ENCODE peak calls at places on chromosomes 7 and 10, in five cellular contexts. S is heart left ventricle; T is CD8-positive, alpha-beta T cell; R is kidney; N is fibroblast of the aortic adventitia. W is an unnamed sample.

GRCh38 chr7:151491859-151492258 is 27.8 kb downstream of the RHEB start:
- DNase-seq in N (peak; percentile 83), T (no peak), R (no peak), S (no peak), W (peak; percentile 89)

GRCh38 chr10:63889756-63890155 is 368.6 kb downstream of the REEP3 start:
- DNase-seq in T (no peak), N (no peak), S (no peak), R (no peak), W (no peak)

GRCh38 chr10:89837173-89838001 is 136.0 kb downstream of the KIF20B start:
- DNase-seq in R (peak; percentile 75), N (peak; percentile 9), S (peak; percentile 30), T (no peak), W (peak; percentile 29)

GRCh38 chr7:122675011-122675410 is 23.9 kb downstream of the RNF133 start:
- DNase-seq in N (no peak), S (no peak), T (no peak), R (no peak), W (peak; percentile 6)

GRCh38 chr7:84914598-84914997 is 272.3 kb downstream of the SEMA3D start:
- DNase-seq in N (no peak), T (no peak), R (no peak), S (no peak), W (peak; percentile 14)

GRCh38 chr7:39910108-39910869 is 39.8 kb upstream of the CDK13 start:
- DNase-seq in R (no peak), S (no peak), N (peak; percentile 37), T (no peak), W (no peak)

GRCh38 chr10:132963430-132963960 is 21.1 kb upstream of the CFAP46 start:
- DNase-seq in R (peak; percentile 63), N (no peak), S (no peak), T (no peak), W (no peak)

GRCh38 chr7:36036590-36036989 is 116.5 kb upstream of the EEPD1 start:
- DNase-seq in T (no peak), S (peak; percentile 56), R (no peak), N (peak; percentile 34), W (peak; percentile 11)

GRCh38 chr7:24283559-24283899 is 461 bp upstream of the NPY start:
- DNase-seq in N (no peak), S (no peak), T (no peak), R (no peak), W (no peak)

GRCh38 chr7:131076711-131077170 is 250.9 kb upstream of the MKLN1 start:
- DNase-seq in N (peak; percentile 66), R (no peak), T (no peak), S (no peak), W (no peak)

GRCh38 chr7:114865564-114865963 is 56.3 kb upstream of the MDFIC start:
- DNase-seq in N (peak; percentile 83), T (peak; percentile 18), R (no peak), S (peak; percentile 41), W (peak; percentile 72)

GRCh38 chr10:1643161-1643910 is 94.0 kb downstream of the ADARB2 start:
- DNase-seq in T (no peak), N (no peak), S (no peak), R (no peak), W (peak; percentile 9)

GRCh38 chr7:27260211-27260610 is 17.6 kb downstream of the EVX1 start:
- DNase-seq in N (no peak), S (no peak), T (no peak), R (no peak), W (no peak)

GRCh38 chr7:29228289-29229011 is 33.9 kb downstream of the CHN2 start:
- DNase-seq in N (no peak), S (no peak), T (no peak), R (no peak), W (no peak)

GRCh38 chr10:117547301-117548153 is 5.0 kb downstream of the EMX2 start:
- DNase-seq in N (no peak), S (no peak), T (no peak), R (no peak), W (no peak)

GRCh38 chr7:13449460-13449859 is 540.0 kb downstream of the ETV1 start:
- DNase-seq in N (no peak), S (no peak), T (no peak), R (no peak), W (no peak)

GRCh38 chr10:61973923-61974322 is 72.4 kb downstream of the ARID5B start:
- DNase-seq in T (no peak), S (no peak), R (no peak), N (no peak), W (no peak)

GRCh38 chr10:97542169-97543024 is 30.2 kb upstream of the ANKRD2 start:
- DNase-seq in S (peak; percentile 90), T (no peak), N (peak; percentile 97), R (peak; percentile 84), W (peak; percentile 97)

GRCh38 chr10:86195521-86195920 is 171.1 kb downstream of the GRID1 start:
- DNase-seq in R (no peak), T (no peak), N (no peak), S (no peak), W (no peak)

GRCh38 chr7:136869006-136869961 is 832 bp downstream of the CHRM2 start:
- DNase-seq in N (no peak), T (no peak), R (peak; percentile 68), S (peak; percentile 32), W (no peak)

GRCh38 chr7:69619619-69620018 is 21.3 kb downstream of the AUTS2 start:
- DNase-seq in S (no peak), T (no peak), R (no peak), N (no peak), W (no peak)

GRCh38 chr10:119165171-119166110 is at the start of gene SFXN4:
- DNase-seq in N (peak; percentile 33), S (peak; percentile 88), R (peak; percentile 93), T (peak; percentile 59), W (peak; percentile 66)

GRCh38 chr10:4663162-4663992 is 162.6 kb upstream of the AKR1E2 start:
- DNase-seq in T (no peak), N (peak; percentile 100), R (no peak), S (peak; percentile 83), W (peak; percentile 100)

GRCh38 chr10:44571701-44572100 is 186.8 kb upstream of the CXCL12 start:
- DNase-seq in N (peak; percentile 37), T (no peak), S (no peak), R (no peak), W (no peak)

GRCh38 chr10:122219340-122219739 is 51.8 kb upstream of the BTBD16 start:
- DNase-seq in R (no peak), N (no peak), S (no peak), T (no peak), W (no peak)

GRCh38 chr7:107843184-107843583 is 40.2 kb upstream of the SLC26A3 start:
- DNase-seq in S (no peak), R (no peak), N (no peak), T (no peak), W (no peak)

GRCh38 chr7:107767391-107767790 is 23.4 kb downstream of the CBLL1 start:
- DNase-seq in N (no peak), T (no peak), S (no peak), R (no peak), W (peak; percentile 8)

GRCh38 chr10:73873843-73874215 is 526 bp downstream of the CAMK2G start:
- DNase-seq in R (peak; percentile 86), S (no peak), T (no peak), N (no peak), W (no peak)
- TF ChIP-seq CTCF in R (no peak), S (no peak), T (no peak), N (no peak), W (no peak)

GRCh38 chr10:110822065-110822707 is 49.5 kb upstream of the PDCD4 start:
- DNase-seq in S (no peak), R (no peak), T (no peak), N (no peak), W (no peak)
- H3K4me3 ChIP-seq in S (no peak overlapping the region), R (no peak overlapping the region), T (no peak overlapping the region), N (no peak overlapping the region), W (no peak overlapping the region)

GRCh38 chr7:116997972-116998371 is 44.7 kb downstream of the ST7 start:
- DNase-seq in S (no peak), T (no peak), N (no peak), R (peak; percentile 69), W (no peak)

GRCh38 chr7:117001283-117001682 is 48.0 kb downstream of the ST7 start:
- DNase-seq in S (no peak), T (no peak), N (no peak), R (no peak), W (no peak)

GRCh38 chr7:117004899-117005298 is 51.6 kb downstream of the ST7 start:
- DNase-seq in S (no peak), N (peak; percentile 35), T (no peak), R (no peak), W (no peak)

GRCh38 chr7:116998567-116998966 is 45.3 kb downstream of the ST7 start:
- DNase-seq in R (no peak), T (no peak), S (no peak), N (no peak), W (no peak)

DNA sequence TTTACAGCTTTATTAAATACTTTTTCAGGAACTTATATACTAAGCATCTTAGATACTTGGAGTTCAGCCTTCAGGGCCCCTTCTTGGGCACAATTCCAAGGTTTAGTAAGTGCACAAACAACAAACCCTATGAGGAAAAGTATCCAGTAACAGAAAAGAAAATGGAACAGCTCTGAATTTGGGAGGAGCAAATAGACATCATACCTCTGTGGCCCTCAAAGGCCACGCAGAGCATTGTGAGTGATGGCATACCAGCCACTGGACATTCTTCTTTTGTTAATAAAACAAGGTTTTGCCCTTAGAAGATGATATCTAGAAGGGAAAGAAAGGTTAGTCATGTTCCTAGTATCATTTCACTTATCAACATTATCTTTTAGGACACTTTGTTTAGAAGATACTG is 46.0 kb downstream of the ST7 start:
- DNase-seq in R (no peak), T (no peak), S (no peak), N (peak; percentile 39), W (no peak)
- TF ChIP-seq CTCF in R (no peak), T (no peak), S (no peak), N (no peak), W (no peak)

GRCh38 chr7:139728203-139728602 is 49.6 kb downstream of the HIPK2 start:
- DNase-seq in N (no peak), S (no peak), R (no peak), T (no peak), W (no peak)

GRCh38 chr7:139725077-139725476 is 52.7 kb downstream of the HIPK2 start:
- DNase-seq in R (no peak), T (no peak), S (no peak), N (peak; percentile 66), W (peak; percentile 45)

GRCh38 chr7:139725843-139726484 is 51.8 kb downstream of the HIPK2 start:
- DNase-seq in T (no peak), S (no peak), R (no peak), N (no peak), W (no peak)

GRCh38 chr7:139727151-139727705 is 50.6 kb downstream of the HIPK2 start:
- DNase-seq in T (no peak), R (no peak), S (no peak), N (peak; percentile 53), W (peak; percentile 89)

GRCh38 chr7:139726485-139726869 is 51.3 kb downstream of the HIPK2 start:
- DNase-seq in N (no peak), S (no peak), R (no peak), T (no peak), W (peak; percentile 32)
- H3K4me3 ChIP-seq in N (no peak overlapping the region), S (no peak overlapping the region), R (no peak overlapping the region), T (no peak overlapping the region), W (no peak overlapping the region)